ENCODE peak calls at places on chromosome 2, in nine cellular contexts. D is ovary, Z is IMR-90, I is stomach, W is right lobe of liver, V is K562, L is GM12891, M is esophagus squamous epithelium, Y is adrenal gland. R is an unnamed sample.

GRCh38 chr2:212956665-212957064 is 194.7 kb downstream of the IKZF2 start:
- DNase-seq in D (no peak), Z (no peak), I (no peak), W (no peak), V (no peak), L (no peak), M (no peak), Y (no peak), R (no peak)

GRCh38 chr2:12005886-12006681 is 259.7 kb downstream of the LPIN1 start:
- DNase-seq in D (no peak), Z (no peak), I (peak), W (peak), V (no peak), L (no peak), M (no peak), Y (no peak), R (no peak)

GRCh38 chr2:46850742-46851141 is 64.9 kb downstream of the MCFD2 start:
- DNase-seq in D (peak), Z (peak), I (peak), W (peak), V (peak), L (no peak), M (no peak), Y (peak), R (peak)

GRCh38 chr2:157315901-157316300 is 9.7 kb downstream of the ERMN start:
- DNase-seq in D (no peak), Z (no peak), I (no peak), W (no peak), V (no peak), L (no peak), M (no peak), Y (no peak), R (no peak)

GRCh38 chr2:66346241-66346664 is 88.7 kb upstream of the MEIS1 start:
- DNase-seq in D (no peak), Z (no peak), I (no peak), W (no peak), V (no peak), L (no peak), M (no peak), Y (no peak), R (no peak)

GRCh38 chr2:94869552-94870391 is 1.5 kb upstream of the TEKT4 start:
- DNase-seq in D (no peak), Z (no peak), I (no peak), W (no peak), V (no peak), L (no peak), M (no peak), Y (no peak), R (no peak)

GRCh38 chr2:48452108-48452507 is 77.8 kb upstream of the STON1 start:
- DNase-seq in D (no peak), Z (no peak), I (no peak), W (no peak), V (peak), L (no peak), M (no peak), Y (no peak), R (no peak)

GRCh38 chr2:48589170-48589767 is 28.4 kb upstream of the GTF2A1L start:
- DNase-seq in D (peak), Z (peak), I (no peak), W (peak), V (peak), L (no peak), M (no peak), Y (peak), R (peak)

GRCh38 chr2:121898483-121898882 is 143.0 kb downstream of the TSN start:
- DNase-seq in D (no peak), Z (peak), I (no peak), W (no peak), V (no peak), L (no peak), M (no peak), Y (no peak), R (peak)

GRCh38 chr2:73268831-73269685 is 15.2 kb downstream of the FBXO41 start:
- DNase-seq in D (no peak), Z (peak), I (peak), W (peak), V (no peak), L (no peak), M (no peak), Y (no peak), R (no peak)

GRCh38 chr2:73267008-73267407 is 17.3 kb downstream of the FBXO41 start:
- DNase-seq in D (no peak), Z (no peak), I (no peak), W (no peak), V (no peak), L (no peak), M (no peak), Y (no peak), R (no peak)

GRCh38 chr2:73269686-73270465 is 14.4 kb downstream of the FBXO41 start:
- DNase-seq in D (no peak), Z (no peak), I (no peak), W (no peak), V (no peak), L (no peak), M (no peak), Y (no peak), R (no peak)

GRCh38 chr2:73266061-73266891 is 18.0 kb downstream of the FBXO41 start:
- DNase-seq in D (no peak), Z (peak), I (no peak), W (no peak), V (no peak), L (no peak), M (no peak), Y (no peak), R (no peak)

DNA sequence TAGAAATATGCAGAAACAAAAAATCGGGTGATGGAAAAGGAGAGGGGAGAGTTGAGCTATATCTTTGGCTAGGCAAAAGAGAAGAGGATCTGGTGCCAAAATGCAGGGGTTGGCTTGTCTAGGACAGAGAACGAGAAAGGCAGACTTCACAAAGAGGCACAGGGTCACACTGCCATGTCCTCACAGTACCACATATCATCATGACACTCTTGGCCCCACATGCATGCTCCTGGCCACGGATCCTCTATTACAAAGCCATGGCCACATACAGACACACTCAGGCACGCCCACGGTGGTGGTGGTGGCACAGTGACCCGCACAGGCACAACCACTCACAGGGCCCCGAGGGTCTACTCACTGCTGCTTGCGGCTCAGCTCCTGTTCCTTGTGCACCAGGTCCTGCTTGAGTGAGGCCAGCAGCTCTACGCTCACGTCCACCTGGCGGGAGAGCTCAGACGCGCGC is 15.9 kb downstream of the FBXO41 start:
- DNase-seq in D (no peak), Z (no peak), I (no peak), W (no peak), V (no peak), L (no peak), M (no peak), Y (no peak), R (no peak)
- TF ChIP-seq POLR2A in D (no peak), Z (no peak), I (no peak), W (no peak), V (no peak), L (no peak), M (no peak), Y (no peak), R (no peak)

GRCh38 chr2:20179179-20179754 is 45.7 kb downstream of the SDC1 start:
- DNase-seq in D (no peak), Z (no peak), I (no peak), W (no peak), V (no peak), L (no peak), M (no peak), Y (no peak), R (no peak)

GRCh38 chr2:20180676-20181648 is 44.0 kb downstream of the SDC1 start:
- DNase-seq in D (no peak), Z (no peak), I (no peak), W (no peak), V (no peak), L (no peak), M (no peak), Y (no peak), R (no peak)

GRCh38 chr2:20178404-20179178 is 46.3 kb downstream of the SDC1 start:
- DNase-seq in D (no peak), Z (no peak), I (no peak), W (no peak), V (no peak), L (no peak), M (no peak), Y (no peak), R (no peak)

GRCh38 chr2:20181761-20182160 is 43.2 kb downstream of the SDC1 start:
- DNase-seq in D (no peak), Z (no peak), I (no peak), W (no peak), V (no peak), L (no peak), M (no peak), Y (no peak), R (no peak)

DNA sequence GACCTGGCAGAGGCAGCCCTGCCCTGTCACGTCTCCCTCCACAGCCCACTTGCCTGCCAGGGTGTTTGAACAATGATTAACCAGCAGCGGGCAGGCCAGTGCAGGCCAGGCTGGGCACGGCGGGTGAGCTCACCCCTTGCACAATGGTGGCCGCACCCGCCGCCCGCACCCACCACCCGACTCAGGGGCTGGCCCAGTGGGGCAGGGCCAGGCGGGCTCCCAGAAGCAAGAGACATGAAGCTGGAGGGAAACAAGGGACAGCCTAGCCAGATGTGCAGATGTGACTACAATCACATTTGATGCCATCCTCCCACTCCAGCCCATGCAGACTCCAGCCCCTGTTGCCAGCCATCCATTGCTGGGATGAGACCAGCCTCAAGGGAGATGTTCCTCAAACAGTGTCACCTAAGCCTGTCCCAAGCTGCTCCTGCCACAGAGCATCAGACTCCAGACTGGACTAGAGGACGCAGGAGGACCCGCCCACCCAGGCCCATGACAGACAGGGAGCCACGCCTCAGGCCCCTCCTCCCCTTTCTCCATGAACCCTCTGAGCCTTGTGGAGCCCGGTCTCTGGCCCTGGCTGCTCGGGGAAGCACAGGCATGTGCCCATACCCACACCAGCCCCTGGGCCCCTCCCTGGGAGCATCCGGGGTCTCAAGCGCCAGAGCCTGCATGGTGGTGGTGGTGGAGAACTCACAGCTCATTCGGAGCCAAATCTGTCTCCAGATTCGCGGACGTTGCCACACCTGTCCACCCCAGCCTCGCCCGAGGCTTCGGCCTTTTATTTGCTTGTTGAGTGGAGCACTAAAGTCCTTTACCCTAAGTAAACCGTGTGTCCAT is 45.0 kb downstream of the SDC1 start:
- DNase-seq in D (no peak), Z (no peak), I (peak), W (peak), V (peak), L (no peak), M (no peak), Y (no peak), R (no peak)
- TF ChIP-seq POLR2A in D (no peak), Z (no peak), I (no peak), W (peak), V (no peak), L (no peak), M (no peak), Y (no peak), R (no peak)

GRCh38 chr2:25286025-25286400 is 55.7 kb downstream of the DNMT3A start:
- DNase-seq in D (no peak), Z (no peak), I (no peak), W (no peak), V (no peak), L (peak), M (no peak), Y (no peak), R (no peak)
- TF ChIP-seq POLR2A in D (no peak), Z (no peak), I (no peak), W (no peak), V (no peak), L (peak), M (no peak), Y (no peak), R (no peak)

DNA sequence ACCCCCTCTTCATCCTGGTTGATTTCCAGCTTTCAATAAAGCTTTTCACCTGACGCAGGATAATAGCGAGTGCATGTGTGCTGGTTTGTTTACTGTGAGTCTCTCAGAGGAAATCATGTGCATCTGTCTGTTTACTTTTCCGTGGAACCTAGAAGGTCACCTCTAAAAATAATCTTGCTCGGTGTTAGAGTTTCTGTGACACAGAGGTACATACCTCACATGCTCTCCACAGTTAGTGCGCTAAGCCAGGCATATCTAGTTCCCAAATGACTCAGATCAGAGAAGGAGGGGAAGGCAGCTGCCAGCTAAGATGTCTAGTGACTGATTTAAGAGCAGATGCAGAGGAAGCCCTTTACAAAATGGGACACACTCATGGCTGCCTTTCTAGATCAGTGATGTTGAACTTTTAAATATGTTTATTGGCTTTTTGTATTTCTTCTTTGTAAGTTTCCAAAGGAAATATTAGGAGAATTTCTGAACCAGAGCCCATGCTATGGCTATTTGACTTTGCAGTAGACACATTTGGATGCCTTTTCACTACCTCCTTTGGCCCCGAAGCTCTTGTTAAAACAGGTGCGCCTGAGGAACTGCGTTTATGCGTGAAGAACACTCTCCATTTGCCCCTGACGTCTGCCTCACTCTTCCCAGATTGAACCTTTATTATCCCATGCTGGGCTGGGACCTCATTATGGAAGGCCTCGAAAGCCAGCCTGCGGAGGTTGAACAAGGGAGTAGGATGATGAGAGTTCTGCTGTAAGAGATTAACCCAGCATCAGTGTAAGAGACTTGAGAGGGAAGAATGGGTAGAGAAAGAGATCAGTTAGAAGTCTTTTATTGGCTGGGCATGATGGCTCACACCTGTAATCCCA is 145.6 kb downstream of the FAM161A start:
- DNase-seq in D (no peak), Z (peak), I (peak), W (peak), V (no peak), L (peak), M (no peak), Y (peak), R (peak)
- TF ChIP-seq POLR2A in D (no peak), Z (no peak), I (no peak), W (peak), V (no peak), L (peak), M (no peak), Y (no peak), R (no peak)

R was measured in H54.